ENCODE peak calls at places on chromosomes 16 and 17, in four cellular contexts. W is ovary, A is foreskin fibroblast, B is AG10803. T is an unnamed sample.

GRCh38 chr17:21029032-21029431 is 13.8 kb downstream of the USP22 start:
- DNase-seq in W (peak), A (peak), B (peak), T (peak)

GRCh38 chr17:77450742-77451270 is 310.0 kb downstream of the SEC14L1 start:
- DNase-seq in W (no peak), A (no peak), B (no peak), T (no peak)

GRCh38 chr17:12133183-12133582 is 112.5 kb downstream of the MAP2K4 start:
- DNase-seq in W (no peak), A (no peak), B (peak), T (peak)

GRCh38 chr17:58335061-58335731 is 6.6 kb upstream of the TSPOAP1 start:
- DNase-seq in W (no peak), A (no peak), B (no peak), T (no peak)

GRCh38 chr17:16940116-16940881 is 31.6 kb downstream of the TNFRSF13B start:
- DNase-seq in W (no peak), A (no peak), B (no peak), T (no peak)

GRCh38 chr17:70106551-70106950 is 31.5 kb downstream of the KCNJ16 start:
- DNase-seq in W (no peak), A (no peak), B (no peak), T (no peak)

GRCh38 chr17:8484465-8484864 is 48.8 kb downstream of the NDEL1 start:
- DNase-seq in W (no peak), A (no peak), B (no peak), T (no peak)

GRCh38 chr16:78639775-78640174 is 540.3 kb downstream of the WWOX start:
- DNase-seq in W (no peak), A (no peak), B (no peak), T (no peak)

GRCh38 chr17:57622886-57623433 is 122.1 kb downstream of the CCDC182 start:
- DNase-seq in W (no peak), A (peak), B (peak), T (peak)

GRCh38 chr17:42120161-42121065 is 754 bp downstream of the KAT2A start:
- DNase-seq in W (no peak), A (peak), B (no peak), T (peak)

GRCh38 chr16:2955438-2955778 is 8.7 kb upstream of the KREMEN2 start:
- DNase-seq in W (no peak), A (no peak), B (no peak), T (no peak)

T was measured in LHCN-M2.